ENCODE peak calls at places on chromosome 12, in four cellular contexts. Z is H9, S is IMR-90, C is H1. Q is an unnamed sample.

GRCh38 chr12:131511391-131511802 is 199.5 kb upstream of the SFSWAP start:
- DNase-seq in C (no peak), S (no peak), Z (peak), Q (no peak)

GRCh38 chr12:53217049-53217929 is 10.2 kb upstream of the ITGB7 start:
- DNase-seq in S (no peak), C (peak), Z (peak), Q (no peak)

GRCh38 chr12:101459642-101460346 is 15.3 kb upstream of the SPIC start:
- DNase-seq in S (peak), Z (no peak), C (no peak), Q (peak)

GRCh38 chr12:12070674-12071661 is at the start of gene BCL2L14:
- DNase-seq in Z (no peak), S (no peak), C (no peak), Q (peak)

GRCh38 chr12:47551426-47551851 is 154.4 kb downstream of the RPAP3 start:
- DNase-seq in Z (no peak), C (no peak), S (peak), Q (peak)

GRCh38 chr12:20144341-20144740 is 224.0 kb upstream of the PDE3A start:
- DNase-seq in Z (no peak), S (no peak), C (no peak), Q (no peak)

GRCh38 chr12:39127401-39127800 is 222.0 kb upstream of the CPNE8 start:
- DNase-seq in C (no peak), Z (no peak), S (no peak), Q (peak)

GRCh38 chr12:107130830-107131760 is 37.7 kb upstream of the CRY1 start:
- DNase-seq in C (no peak), S (no peak), Z (no peak), Q (no peak)

GRCh38 chr12:20950248-20950647 is 139.7 kb downstream of the SLCO1B3 start:
- DNase-seq in Z (no peak), S (no peak), C (no peak), Q (peak)

GRCh38 chr12:29799591-29799990 is 15.8 kb upstream of the TMTC1 start:
- DNase-seq in Z (no peak), C (no peak), S (no peak), Q (no peak)

GRCh38 chr12:10364839-10365681 is 24.8 kb downstream of the KLRK1 start:
- DNase-seq in S (peak), C (no peak), Z (peak), Q (peak)

GRCh38 chr12:53049582-53050318 is at the start of gene TNS2:
- DNase-seq in Z (peak), S (peak), C (peak), Q (peak)

GRCh38 chr12:45773734-45774133 is 44.2 kb downstream of the ARID2 start:
- DNase-seq in S (no peak), Z (no peak), C (no peak), Q (peak)

GRCh38 chr12:64480148-64480547 is 28.2 kb downstream of the TBK1 start:
- DNase-seq in C (no peak), S (peak), Z (no peak), Q (no peak)

GRCh38 chr12:97595423-97595822 is 132.8 kb downstream of the RMST start:
- DNase-seq in Z (no peak), S (no peak), C (no peak), Q (no peak)
- H2BK15ac ChIP-seq in Z (no peak), S (no peak), C (no peak), Q (no peak)

GRCh38 chr12:80443974-80444666 is at the start of gene PTPRQ:
- DNase-seq in Z (no peak), C (no peak), S (peak), Q (no peak)
- H4K91ac ChIP-seq in Z (no peak), C (no peak), S (peak), Q (no peak)

DNA sequence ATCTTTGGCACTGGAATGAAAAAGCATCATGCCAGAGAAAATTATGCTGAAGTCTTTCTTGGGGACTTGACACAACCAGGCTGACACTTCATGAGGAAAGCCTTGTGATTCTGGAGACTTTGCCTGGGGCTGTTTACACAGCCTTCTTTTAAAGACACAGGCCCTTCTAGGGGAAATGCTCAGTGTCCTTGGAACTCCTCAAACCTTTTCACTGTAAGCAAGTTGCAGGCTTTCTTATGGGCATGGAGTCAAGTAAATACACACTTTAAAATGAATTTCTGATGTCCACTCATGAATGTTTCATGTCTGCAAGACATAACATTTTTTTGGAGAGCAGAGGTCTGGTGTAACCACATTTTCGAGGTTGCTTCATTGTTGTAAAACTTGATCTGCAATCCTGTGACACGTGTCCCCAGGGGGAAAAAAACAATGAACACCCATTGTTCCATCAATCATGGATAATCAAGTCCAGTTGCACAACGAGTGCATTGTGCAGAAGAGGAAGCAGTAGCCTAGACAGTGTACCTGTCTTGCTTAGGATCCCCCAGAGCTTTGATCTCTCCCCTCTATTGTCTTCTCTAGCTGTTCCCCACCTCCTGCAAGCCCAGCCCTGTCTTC is 155.1 kb upstream of the PRICKLE1 start:
- DNase-seq in Z (no peak), C (no peak), S (no peak), Q (peak)
- H2BK5ac ChIP-seq in Z (no peak), C (no peak), S (no peak), Q (no peak)

DNA sequence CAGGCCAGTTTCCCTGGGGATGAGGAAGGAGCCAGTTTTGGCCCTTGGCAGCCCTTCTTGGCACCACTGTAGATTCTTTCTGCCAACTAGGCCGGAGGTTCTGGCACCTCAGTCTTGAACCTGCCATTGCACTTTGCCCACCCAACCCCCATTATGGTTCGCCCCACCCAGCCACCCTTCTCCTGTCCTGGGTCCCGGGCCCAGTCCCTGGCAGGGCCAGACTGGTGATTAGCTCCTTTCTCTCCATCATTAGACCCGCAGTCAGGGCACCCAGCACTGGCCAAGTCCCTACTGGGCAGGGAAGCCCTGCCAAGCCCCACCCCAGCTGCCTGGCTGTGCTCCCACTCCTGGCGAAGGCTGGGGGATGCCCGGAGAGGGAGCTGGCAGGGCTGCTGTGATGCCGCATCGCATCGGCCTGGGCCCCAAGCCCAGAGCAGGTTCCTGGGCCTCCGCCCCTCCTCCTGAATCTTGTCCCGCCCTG is 9.7 kb downstream of the FAM222A start:
- DNase-seq in S (no peak), Z (no peak), C (no peak), Q (no peak)
- H2BK15ac ChIP-seq in S (no peak), Z (no peak), C (no peak), Q (no peak)

GRCh38 chr12:14264316-14264715 is 101.2 kb upstream of the ATF7IP start:
- DNase-seq in C (no peak), Z (no peak), S (peak), Q (peak)

GRCh38 chr12:14264777-14265176 is 100.7 kb upstream of the ATF7IP start:
- DNase-seq in S (peak), Z (no peak), C (no peak), Q (peak)

GRCh38 chr12:14263742-14264141 is 101.7 kb upstream of the ATF7IP start:
- DNase-seq in Z (no peak), S (no peak), C (no peak), Q (no peak)

GRCh38 chr12:14261861-14262260 is 103.6 kb upstream of the ATF7IP start:
- DNase-seq in C (no peak), S (no peak), Z (no peak), Q (no peak)

DNA sequence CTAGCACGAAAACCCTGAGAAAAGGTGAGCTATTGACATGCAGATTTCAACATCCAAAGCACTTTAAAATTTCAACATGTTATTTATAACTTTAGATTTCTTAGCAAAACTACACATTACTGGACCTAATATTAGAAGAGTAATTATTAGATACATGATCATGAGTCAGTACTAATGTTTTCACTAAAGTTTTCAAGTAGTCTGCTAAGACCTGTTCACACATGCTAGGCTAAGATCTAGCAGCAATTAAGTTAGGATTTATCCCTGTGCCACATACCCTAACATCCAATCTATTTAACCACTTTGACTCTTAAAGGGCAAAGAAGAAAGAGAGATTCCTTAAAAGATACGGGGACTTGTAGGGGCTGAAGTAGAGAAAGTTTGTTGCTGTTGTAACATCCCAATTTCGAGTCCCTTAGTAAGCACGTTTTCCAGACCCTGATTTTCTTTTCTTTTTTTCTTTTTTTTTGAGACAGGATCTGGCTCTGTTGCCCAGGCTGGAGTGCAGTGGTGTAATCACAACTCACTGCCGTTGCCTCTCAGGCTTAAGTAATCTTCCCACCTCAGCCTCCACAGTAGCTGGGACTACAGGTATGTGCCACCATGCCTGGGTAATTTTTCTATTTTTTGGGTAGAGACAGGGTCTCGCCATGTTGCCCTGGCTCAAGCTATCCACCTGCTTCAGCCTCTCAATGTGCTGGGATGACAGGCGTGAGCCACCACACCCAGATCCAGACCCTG is 102.5 kb upstream of the ATF7IP start:
- DNase-seq in C (no peak), Z (no peak), S (no peak), Q (no peak)
- H4K91ac ChIP-seq in C (peak), Z (no peak), S (no peak), Q (no peak)

DNA sequence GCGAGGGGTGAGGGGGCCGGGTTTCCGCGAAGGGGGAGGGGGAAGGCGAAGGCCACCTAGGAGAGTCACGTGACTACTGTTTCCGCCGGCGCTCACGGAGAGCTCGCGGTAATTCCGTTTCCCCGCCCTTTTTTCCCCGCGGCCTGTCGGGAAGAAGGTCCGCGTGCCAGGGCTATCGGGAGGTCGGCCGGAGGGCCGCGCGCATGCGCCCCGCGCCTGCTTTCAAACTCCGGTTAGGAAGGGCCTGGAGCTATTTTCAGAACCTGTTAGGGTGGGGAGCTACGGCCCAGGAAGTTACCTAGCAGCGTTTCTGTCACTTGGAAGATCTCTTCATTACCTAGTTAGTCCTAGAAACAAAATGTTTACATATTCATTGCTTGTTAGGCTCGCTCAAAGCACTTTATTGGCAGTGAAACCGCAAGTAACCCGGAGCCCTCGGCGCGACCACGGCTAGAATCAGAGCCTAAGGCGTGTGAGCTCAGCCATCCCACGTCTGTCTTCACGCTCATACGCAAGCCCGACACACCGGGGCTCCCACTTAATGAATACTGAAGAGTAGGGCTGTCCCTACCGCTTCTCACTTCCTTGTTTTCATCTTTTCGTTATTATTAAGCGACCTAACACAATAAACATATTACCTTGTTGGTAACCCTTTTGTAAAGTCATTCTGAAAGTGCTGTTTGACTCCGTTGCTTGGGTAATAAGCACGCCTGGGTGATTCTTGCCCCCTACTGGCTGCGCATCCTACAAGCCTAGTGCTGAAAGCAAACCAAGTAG is 682 bp upstream of the SBNO1 start:
- DNase-seq in S (peak), Z (peak), C (peak), Q (peak)
- H2BK5ac ChIP-seq in S (peak), Z (no peak), C (peak), Q (peak)

GRCh38 chr12:1840561-1840960 is 20.2 kb downstream of the LRTM2 start:
- DNase-seq in S (no peak), C (no peak), Z (no peak), Q (no peak)
- H2BK15ac ChIP-seq in S (no peak), C (no peak), Z (no peak), Q (no peak)

GRCh38 chr12:108571604-108572165 is 9.3 kb downstream of the ISCU start:
- DNase-seq in C (peak), S (no peak), Z (no peak), Q (no peak)
- H4K91ac ChIP-seq in C (no peak), S (no peak), Z (no peak), Q (peak)

DNA sequence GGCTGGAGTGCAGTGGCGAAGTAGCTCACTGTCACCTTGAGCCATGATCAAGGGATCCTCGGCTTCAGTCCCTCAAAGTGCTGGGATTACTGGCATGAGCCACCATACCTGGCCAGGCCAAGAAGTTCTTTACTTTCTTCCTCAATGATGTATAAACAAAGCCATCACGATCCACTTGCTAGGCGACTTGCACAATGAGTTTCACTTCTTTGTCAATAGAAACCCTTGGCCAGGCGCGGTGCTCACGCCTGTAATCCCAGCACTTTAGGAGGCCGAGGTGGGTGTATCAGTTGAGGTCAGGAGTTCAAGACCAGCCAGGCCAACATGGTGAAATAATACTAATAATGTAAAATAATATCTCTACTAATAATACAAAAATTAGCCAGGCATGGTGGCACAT is 14.4 kb upstream of the SPSB2 start:
- DNase-seq in S (no peak), C (no peak), Z (no peak), Q (no peak)
- H2BK5ac ChIP-seq in S (no peak), C (peak), Z (no peak), Q (no peak)

GRCh38 chr12:57031789-57032188 is 15.5 kb upstream of the TAC3 start:
- DNase-seq in Z (no peak), S (no peak), C (no peak), Q (no peak)
- H2BK15ac ChIP-seq in Z (no peak), S (no peak), C (no peak), Q (no peak)

Q was measured in mesenchymal stem cell.